ENCODE peak calls at places on chromosomes 3 and 15, in four cellular contexts. H is astrocyte of the spinal cord, C is gastrocnemius medialis, J is upper lobe of right lung. E is an unnamed sample.

GRCh38 chr15:31221936-31222515 is 104.6 kb upstream of the KLF13 start:
- DNase-seq in H (no peak), C (peak), J (no peak), E (no peak)

GRCh38 chr3:177345049-177345972 is 148.0 kb upstream of the TBL1XR1 start:
- DNase-seq in H (peak), C (peak), J (peak), E (peak)

GRCh38 chr3:52532838-52533622 is 627 bp downstream of the NT5DC2 start:
- DNase-seq in H (peak), C (peak), J (peak), E (no peak)

GRCh38 chr15:48533982-48534381 is 111.5 kb downstream of the FBN1 start:
- DNase-seq in H (no peak), C (no peak), J (no peak), E (no peak)

GRCh38 chr3:38519000-38519399 is 22.9 kb downstream of the EXOG start:
- DNase-seq in H (no peak), C (no peak), J (no peak), E (no peak)

GRCh38 chr15:29815000-29815704 is 7.1 kb downstream of the TJP1 start:
- DNase-seq in H (peak), C (peak), J (no peak), E (peak)

GRCh38 chr3:126353694-126354321 is 3.4 kb downstream of the KLF15 start:
- DNase-seq in H (no peak), C (peak), J (peak), E (no peak)

GRCh38 chr15:90159213-90159612 is 41.9 kb upstream of the SEMA4B start:
- DNase-seq in H (no peak), C (no peak), J (no peak), E (no peak)

GRCh38 chr3:52534281-52535183 is 875 bp upstream of the NT5DC2 start:
- DNase-seq in H (peak), C (peak), J (no peak), E (no peak)

GRCh38 chr15:48785195-48785594 is 25.7 kb downstream of the CEP152 start:
- DNase-seq in H (no peak), C (peak), J (no peak), E (no peak)

GRCh38 chr3:58021072-58021959 is 13.1 kb downstream of the FLNB start:
- DNase-seq in H (no peak), C (no peak), J (no peak), E (no peak)

GRCh38 chr15:84741151-84741550 is 7.2 kb upstream of the ZNF592 start:
- DNase-seq in H (no peak), C (no peak), J (no peak), E (no peak)

GRCh38 chr15:39575180-39575579 is 5.7 kb upstream of the THBS1 start:
- DNase-seq in H (no peak), C (no peak), J (no peak), E (no peak)

GRCh38 chr3:155242342-155242741 is 51.1 kb downstream of the STRIT1 start:
- DNase-seq in H (peak), C (no peak), J (no peak), E (no peak)

GRCh38 chr3:36843065-36844051 is 79.0 kb upstream of the DCLK3 start:
- DNase-seq in H (peak), C (no peak), J (no peak), E (peak)

GRCh38 chr15:45155739-45156138 is 25.9 kb downstream of the DUOX1 start:
- DNase-seq in H (no peak), C (no peak), J (no peak), E (no peak)

GRCh38 chr15:62895139-62895866 is 147.2 kb upstream of the TPM1 start:
- DNase-seq in H (peak), C (no peak), J (no peak), E (peak)

GRCh38 chr15:63243101-63243500 is 34.3 kb upstream of the APH1B start:
- DNase-seq in H (no peak), C (peak), J (no peak), E (no peak)

GRCh38 chr15:48391950-48392349 is 60.7 kb downstream of the DUT start:
- DNase-seq in H (no peak), C (no peak), J (no peak), E (no peak)

GRCh38 chr3:72683068-72683467 is 165.2 kb downstream of the SHQ1 start:
- DNase-seq in H (no peak), C (no peak), J (no peak), E (no peak)

GRCh38 chr15:51334011-51334426 is 4.4 kb downstream of the CYP19A1 start:
- DNase-seq in H (no peak), C (no peak), J (no peak), E (no peak)

GRCh38 chr3:101701696-101702634 is 15.4 kb upstream of the RPL24 start:
- DNase-seq in H (no peak), C (no peak), J (no peak), E (no peak)

GRCh38 chr15:68228971-68229385 is 550 bp downstream of the CLN6 start:
- DNase-seq in H (no peak), C (no peak), J (no peak), E (no peak)

GRCh38 chr15:68228143-68228970 is 1.2 kb downstream of the CLN6 start:
- DNase-seq in H (peak), C (no peak), J (no peak), E (no peak)

GRCh38 chr15:68230157-68231100 is 901 bp upstream of the CLN6 start:
- DNase-seq in H (no peak), C (no peak), J (no peak), E (no peak)

GRCh38 chr15:68229386-68230156 is at the start of gene CLN6:
- DNase-seq in H (peak), C (peak), J (peak), E (peak)

DNA sequence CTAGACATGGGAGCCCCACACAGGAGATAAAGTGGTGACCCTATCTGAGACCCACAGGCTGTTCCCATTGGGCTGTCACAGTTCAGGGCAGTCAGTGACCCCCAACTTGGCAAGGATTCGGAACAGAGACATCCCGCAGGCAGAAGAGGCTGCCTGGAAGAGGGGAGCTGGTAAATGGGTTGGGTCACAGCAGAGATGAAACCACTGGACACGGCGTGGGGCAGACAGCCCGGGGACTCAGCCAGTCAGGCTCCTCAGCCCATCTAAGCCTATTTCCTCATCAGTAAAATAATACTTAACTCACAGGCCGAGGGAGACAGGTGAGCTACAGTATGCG is 1.8 kb downstream of the CLN6 start:
- DNase-seq in H (no peak), C (no peak), J (no peak), E (no peak)
- H3K4me3 ChIP-seq in H (no peak), C (no peak), J (peak), E (peak)

DNA sequence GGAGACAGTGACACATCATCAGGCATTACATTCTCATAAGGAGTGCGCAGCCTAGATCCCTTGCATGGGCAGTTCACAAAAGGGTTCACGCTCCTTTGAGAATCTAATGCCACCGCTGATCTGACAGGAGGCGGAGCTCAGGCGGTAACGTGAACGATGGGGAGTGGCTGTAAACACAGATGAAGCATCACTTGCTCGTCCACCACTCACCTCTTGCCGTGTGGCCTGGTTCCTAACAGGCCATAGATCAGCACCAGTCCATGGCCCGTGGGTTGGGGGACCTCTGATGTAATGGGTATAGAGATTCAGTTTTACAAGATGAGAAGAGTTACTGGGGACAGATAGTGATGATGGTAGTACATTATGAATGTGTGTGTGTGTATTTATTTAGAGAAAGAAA is 63.0 kb downstream of the FRMD5 start:
- DNase-seq in H (no peak), C (no peak), J (no peak), E (no peak)
- H3K4me3 ChIP-seq in H (no peak), C (no peak), J (no peak), E (no peak)

GRCh38 chr3:16307832-16308531 is 43.0 kb downstream of the OXNAD1 start:
- DNase-seq in H (no peak), C (no peak), J (no peak), E (peak)
- H3K4me3 ChIP-seq in H (no peak), C (no peak), J (no peak), E (no peak)

GRCh38 chr3:124859025-124859424 is 28.1 kb downstream of the ITGB5 start:
- DNase-seq in H (peak), C (no peak), J (no peak), E (peak)

GRCh38 chr3:124862006-124862405 is 25.2 kb downstream of the ITGB5 start:
- DNase-seq in H (no peak), C (no peak), J (no peak), E (no peak)

GRCh38 chr3:124860599-124860998 is 26.6 kb downstream of the ITGB5 start:
- DNase-seq in H (peak), C (peak), J (no peak), E (peak)

GRCh38 chr3:124858275-124858674 is 28.9 kb downstream of the ITGB5 start:
- DNase-seq in H (peak), C (no peak), J (no peak), E (no peak)

DNA sequence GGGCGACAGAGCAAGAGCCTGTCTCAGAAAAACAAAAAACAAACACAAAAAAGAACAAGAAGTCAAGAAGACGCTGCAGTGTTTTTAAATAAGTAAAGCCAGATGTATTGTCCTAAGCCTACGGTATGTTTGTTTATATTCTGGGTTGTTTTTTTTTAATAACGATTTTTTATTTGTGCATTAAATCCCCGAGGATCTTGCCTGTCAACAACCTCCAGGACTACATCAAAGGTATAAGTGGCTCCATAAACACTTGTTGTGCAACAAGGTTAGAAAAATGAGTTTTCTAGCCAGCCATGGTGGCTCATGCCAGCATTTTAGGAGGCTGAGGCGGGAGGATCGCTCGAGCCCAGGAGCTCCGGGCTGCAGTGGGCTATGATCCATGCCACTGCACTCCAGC is 26.1 kb downstream of the ITGB5 start:
- DNase-seq in H (no peak), C (no peak), J (no peak), E (no peak)
- H3K4me3 ChIP-seq in H (no peak), C (no peak), J (no peak), E (no peak)

GRCh38 chr3:22450785-22451400 is 699.9 kb upstream of the ZNF385D start:
- DNase-seq in H (peak), C (no peak), J (no peak), E (peak)
- H3K4me3 ChIP-seq in H (no peak), C (no peak), J (no peak), E (no peak)

DNA sequence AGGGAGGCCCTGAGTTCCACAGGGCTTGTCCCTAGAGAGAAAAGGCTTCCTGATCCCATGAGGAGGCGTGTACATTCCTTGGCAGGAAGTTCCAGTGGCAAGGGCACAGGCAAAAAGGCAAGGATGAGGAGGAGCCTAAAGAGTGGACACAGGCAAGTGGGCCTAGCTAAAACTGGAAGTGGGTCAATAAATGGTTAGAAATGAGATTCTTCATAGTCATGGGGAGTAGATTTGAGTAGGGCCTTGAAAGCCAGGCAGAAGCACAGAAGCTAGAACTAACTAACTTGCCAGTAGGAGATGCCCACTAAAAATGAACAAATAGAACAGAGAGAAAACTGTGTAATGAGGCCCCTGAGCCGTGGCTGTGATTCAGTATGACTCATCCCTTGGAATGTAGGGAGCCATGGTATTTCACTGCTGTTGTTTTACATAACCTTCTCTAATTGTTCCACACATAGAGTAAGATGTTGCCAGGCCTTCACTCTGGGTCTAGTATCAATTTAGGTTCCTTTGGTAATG is 44.7 kb upstream of the MANF start:
- DNase-seq in H (peak), C (no peak), J (no peak), E (peak)
- H3K4me3 ChIP-seq in H (no peak), C (no peak), J (no peak), E (no peak)

DNA sequence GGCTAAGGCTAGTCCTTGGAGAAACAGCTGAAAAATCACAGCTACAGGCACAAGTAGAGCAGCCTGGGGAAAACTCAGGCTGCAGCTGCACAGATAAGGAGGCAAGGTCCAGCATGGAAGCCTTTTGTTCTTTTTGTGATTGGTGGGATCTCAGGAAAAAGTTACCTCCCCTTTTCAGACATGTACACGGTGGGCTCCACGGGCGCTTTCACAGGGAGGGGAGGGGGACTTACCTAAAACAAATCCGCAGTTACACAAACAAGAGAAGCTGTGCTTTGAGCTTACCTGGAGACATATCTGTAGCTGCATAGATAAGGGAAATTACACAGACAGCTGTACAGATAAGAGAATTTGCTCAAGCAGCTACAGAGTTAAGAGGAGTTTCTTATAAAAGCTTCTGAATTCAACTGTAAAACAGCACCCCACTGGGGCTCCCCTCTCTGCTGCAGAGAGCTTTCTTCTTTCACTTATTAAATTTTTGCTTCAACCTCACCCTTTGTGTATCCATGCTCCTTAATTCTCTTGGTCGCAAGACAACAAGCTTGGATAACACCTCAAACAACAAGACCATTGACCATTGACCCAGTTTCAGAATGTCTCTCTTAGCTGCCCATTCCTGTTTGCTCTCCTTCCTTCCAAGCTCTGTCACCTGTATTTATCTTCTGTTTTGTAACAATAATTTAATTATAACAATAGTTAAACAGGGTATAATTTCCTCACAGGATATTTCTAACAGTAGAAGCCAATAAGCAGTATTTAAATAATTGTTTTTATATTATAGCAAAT is 10.9 kb upstream of the CD200 start:
- DNase-seq in H (no peak), C (no peak), J (no peak), E (no peak)
- H3K4me3 ChIP-seq in H (no peak), C (no peak), J (no peak), E (no peak)

GRCh38 chr3:192888121-192888520 is 29.5 kb downstream of the MB21D2 start:
- DNase-seq in H (peak), C (no peak), J (no peak), E (no peak)

GRCh38 chr3:192884831-192885356 is 32.8 kb downstream of the MB21D2 start:
- DNase-seq in H (peak), C (no peak), J (no peak), E (no peak)

GRCh38 chr3:192887701-192888100 is 30.0 kb downstream of the MB21D2 start:
- DNase-seq in H (no peak), C (no peak), J (no peak), E (no peak)

GRCh38 chr3:192885374-192885773 is 32.3 kb downstream of the MB21D2 start:
- DNase-seq in H (no peak), C (no peak), J (no peak), E (no peak)

GRCh38 chr3:192887047-192887446 is 30.6 kb downstream of the MB21D2 start:
- DNase-seq in H (peak), C (no peak), J (no peak), E (peak)
- H3K4me3 ChIP-seq in H (peak), C (no peak), J (no peak), E (no peak)